ENCODE peak calls at places on chromosomes 2 and 18, in seven cellular contexts. J, T, P, I, U, A and D are unnamed samples.

GRCh38 chr2:118169359-118170005 is 81.2 kb downstream of the INSIG2 start:
- DNase-seq in J (no peak), T (peak; percentile 33), P (no peak), I (no peak), U (no peak), A (peak; percentile 51), D (no peak)

GRCh38 chr18:3054785-3055184 is 41.8 kb upstream of the LPIN2 start:
- DNase-seq in J (no peak), T (no peak), P (no peak), I (no peak), U (no peak), A (peak; percentile 66), D (no peak)

GRCh38 chr2:45836740-45837139 is 185.3 kb downstream of the PRKCE start:
- DNase-seq in J (no peak), T (no peak), P (no peak), I (no peak), U (no peak), A (no peak), D (no peak)

GRCh38 chr2:164257794-164258193 is 363.5 kb downstream of the GRB14 start:
- DNase-seq in J (no peak), T (no peak), P (no peak), I (no peak), U (no peak), A (no peak), D (no peak)

GRCh38 chr2:211534655-211535054 is 978.3 kb downstream of the CPS1 start:
- DNase-seq in J (no peak), T (peak; percentile 5), P (no peak), I (no peak), U (no peak), A (no peak), D (no peak)

GRCh38 chr2:157032019-157032418 is 225.5 kb upstream of the GALNT5 start:
- DNase-seq in J (no peak), T (no peak), P (peak; percentile 94), I (peak; percentile 85), U (no peak), A (peak; percentile 87), D (no peak)

GRCh38 chr2:20231632-20232031 is 6.7 kb upstream of the SDC1 start:
- DNase-seq in J (peak; percentile 68), T (peak; percentile 89), P (peak; percentile 76), I (no peak), U (no peak), A (peak; percentile 96), D (peak; percentile 84)

GRCh38 chr2:36562973-36563532 is 34.9 kb downstream of the FEZ2 start:
- DNase-seq in J (no peak), T (peak; percentile 82), P (peak; percentile 50), I (peak; percentile 63), U (no peak), A (peak; percentile 92), D (no peak)

GRCh38 chr2:24839729-24840128 is 46.5 kb downstream of the CENPO start:
- DNase-seq in J (no peak), T (no peak), P (no peak), I (no peak), U (no peak), A (no peak), D (no peak)

GRCh38 chr2:127619901-127620705 is 25.9 kb upstream of the GPR17 start:
- DNase-seq in J (no peak), T (no peak), P (no peak), I (no peak), U (no peak), A (no peak), D (peak; percentile 21)

GRCh38 chr2:34736482-34736881 is 1137.4 kb upstream of the FAM98A start:
- DNase-seq in J (no peak), T (no peak), P (no peak), I (no peak), U (no peak), A (no peak), D (no peak)

GRCh38 chr2:72833084-72833714 is 7.4 kb upstream of the EXOC6B start:
- DNase-seq in J (no peak), T (no peak), P (no peak), I (no peak), U (no peak), A (peak; percentile 36), D (no peak)

GRCh38 chr2:235951980-235952379 is 216.2 kb downstream of the GBX2 start:
- DNase-seq in J (no peak), T (peak; percentile 44), P (no peak), I (no peak), U (no peak), A (no peak), D (no peak)

GRCh38 chr2:152491139-152491472 is 156.1 kb downstream of the FMNL2 start:
- DNase-seq in J (no peak), T (no peak), P (no peak), I (no peak), U (no peak), A (no peak), D (no peak)

GRCh38 chr2:43218550-43219382 is 7.6 kb downstream of the ZFP36L2 start:
- DNase-seq in J (no peak), T (peak; percentile 75), P (peak; percentile 10), I (peak; percentile 40), U (no peak), A (peak; percentile 33), D (peak; percentile 63)

GRCh38 chr2:53242090-53242489 is 525.5 kb upstream of the CHAC2 start:
- DNase-seq in J (no peak), T (no peak), P (no peak), I (no peak), U (no peak), A (no peak), D (no peak)

DNA sequence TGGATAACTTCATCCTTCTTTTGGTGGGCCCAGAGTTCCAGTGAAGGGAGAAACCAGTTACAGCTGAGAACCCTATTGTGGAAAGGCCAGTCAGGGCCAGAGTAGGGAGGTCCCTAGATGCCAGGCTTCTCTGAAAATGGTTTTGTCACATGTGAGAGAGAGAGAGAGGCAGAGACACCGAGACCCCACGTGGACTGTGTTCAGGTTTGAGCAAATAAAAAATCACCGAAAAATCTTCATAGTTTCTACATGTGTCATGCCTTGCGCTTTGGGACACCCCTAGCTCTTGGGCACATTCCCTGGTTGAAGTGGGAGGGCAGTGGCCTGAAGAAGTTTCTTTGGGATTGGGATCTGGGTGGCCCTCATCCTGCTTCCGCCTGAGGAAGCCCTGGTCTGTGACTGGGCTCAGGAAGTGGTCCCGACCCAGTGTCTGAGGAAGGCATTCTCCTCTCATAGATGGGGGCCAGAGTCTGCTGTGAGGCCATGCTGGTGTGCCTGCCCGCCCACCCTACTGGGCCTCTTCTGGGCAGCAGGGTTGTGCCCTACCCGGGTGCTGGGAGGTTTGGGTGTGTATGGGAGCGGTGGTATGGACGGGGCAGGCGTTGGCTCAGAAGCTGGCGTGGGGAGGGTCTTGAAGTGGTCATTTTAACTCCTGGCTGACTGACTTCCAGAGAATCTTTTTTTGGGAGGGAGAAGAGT is 16.1 kb downstream of the NCK2 start:
- DNase-seq in J (no peak), T (no peak), P (no peak), I (no peak), U (no peak), A (no peak), D (no peak)
- H2BK120ac ChIP-seq in J (no peak overlapping the region), T (no peak overlapping the region), P (no peak overlapping the region), I (no peak overlapping the region), U (no peak overlapping the region), A (no peak overlapping the region), D (no peak overlapping the region)

GRCh38 chr2:1484131-1484884 is 71.0 kb downstream of the TPO start:
- DNase-seq in J (no peak), T (no peak), P (no peak), I (no peak), U (no peak), A (no peak), D (no peak)

GRCh38 chr2:1483551-1483950 is 70.3 kb downstream of the TPO start:
- DNase-seq in J (no peak), T (no peak), P (no peak), I (no peak), U (no peak), A (no peak), D (no peak)

GRCh38 chr2:1482253-1482675 is 69.0 kb downstream of the TPO start:
- DNase-seq in J (no peak), T (no peak), P (no peak), I (no peak), U (no peak), A (no peak), D (no peak)

GRCh38 chr2:1481406-1482252 is 68.4 kb downstream of the TPO start:
- DNase-seq in J (no peak), T (no peak), P (no peak), I (no peak), U (no peak), A (no peak), D (no peak)

GRCh38 chr2:1482981-1483380 is 69.7 kb downstream of the TPO start:
- DNase-seq in J (no peak), T (no peak), P (no peak), I (no peak), U (no peak), A (no peak), D (no peak)
- H2BK120ac ChIP-seq in J (no peak overlapping the region), T (no peak overlapping the region), P (no peak overlapping the region), I (no peak overlapping the region), U (no peak overlapping the region), A (no peak overlapping the region), D (no peak overlapping the region)

DNA sequence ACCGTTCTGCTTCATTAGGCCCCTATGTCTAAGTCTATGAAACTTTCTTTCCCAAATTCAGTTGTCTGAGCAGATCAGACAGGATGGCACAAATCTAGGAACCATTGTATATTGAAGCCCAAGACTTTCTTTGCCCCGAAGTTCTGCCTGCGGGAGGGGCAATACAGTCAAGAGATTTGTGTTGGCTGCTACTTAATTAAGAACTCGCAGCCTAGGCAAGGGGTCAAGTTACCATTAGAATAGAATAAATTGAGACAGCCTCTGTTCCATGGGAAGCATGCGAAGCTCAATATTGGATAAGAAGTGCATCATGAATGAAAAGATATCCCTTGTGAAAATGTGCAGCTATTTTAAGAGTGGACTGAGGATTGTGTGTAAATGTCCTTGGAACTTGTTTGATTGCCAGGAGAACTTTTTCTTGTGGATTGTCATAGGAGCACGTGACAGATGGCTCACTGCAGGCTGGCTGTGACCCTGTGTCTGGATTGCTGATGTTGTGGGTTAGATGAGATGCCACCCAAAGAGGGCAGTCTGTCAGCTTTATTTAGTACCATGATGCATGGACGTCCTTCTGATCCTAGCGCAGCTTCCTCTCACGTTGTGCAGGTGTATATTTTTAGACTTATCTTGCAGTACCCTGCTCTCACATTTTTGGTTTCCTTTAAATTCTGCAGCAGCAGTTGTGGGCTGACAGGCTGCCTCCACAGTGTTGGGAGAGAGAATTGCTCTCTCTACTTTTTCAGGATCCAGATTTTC is 30.9 kb downstream of the HAUS1 start:
- DNase-seq in J (no peak), T (peak; percentile 22), P (no peak), I (no peak), U (no peak), A (no peak), D (no peak)
- H2BK120ac ChIP-seq in J (no peak overlapping the region), T (no peak overlapping the region), P (no peak overlapping the region), I (peak overlapping the region; percentile 49), U (no peak overlapping the region), A (no peak overlapping the region), D (no peak overlapping the region)

DNA sequence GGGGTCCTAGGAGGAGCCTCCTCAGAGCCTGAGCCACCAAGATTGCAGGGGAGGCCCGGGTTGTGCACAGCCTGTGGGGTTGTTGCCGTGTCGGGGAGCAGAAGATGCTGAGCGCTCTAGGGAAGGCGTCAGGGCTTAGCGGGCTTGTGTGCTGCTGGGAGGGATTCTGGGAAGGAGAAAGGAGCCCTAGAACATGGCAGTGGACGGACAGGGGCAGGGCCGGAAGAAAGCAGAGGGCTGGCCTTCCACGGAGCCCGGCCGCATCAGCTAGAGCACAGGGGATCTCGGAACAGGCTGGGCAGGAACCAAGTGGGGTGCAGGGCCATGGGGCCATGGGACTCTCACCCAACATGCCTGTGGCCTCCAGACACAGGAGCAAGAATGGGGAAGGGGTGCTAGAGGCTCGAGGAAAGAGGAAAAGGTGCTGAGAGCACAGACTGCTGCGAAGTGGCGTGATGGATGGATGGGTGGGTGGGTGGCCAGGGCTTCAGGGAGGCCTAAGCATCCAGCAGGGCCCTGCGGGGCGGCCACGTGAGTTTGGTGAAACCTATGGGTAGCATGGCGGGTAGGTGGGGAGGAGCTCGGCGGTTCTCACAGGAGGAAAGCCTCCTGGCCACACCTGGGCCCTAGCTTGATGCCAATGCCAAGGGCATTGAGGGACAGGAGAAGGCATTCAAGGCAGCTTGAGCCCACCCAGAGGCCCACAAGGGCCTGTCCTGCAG is 35.8 kb downstream of the MTERF4 start:
- DNase-seq in J (no peak), T (no peak), P (no peak), I (no peak), U (no peak), A (no peak), D (no peak)
- H2BK120ac ChIP-seq in J (no peak overlapping the region), T (no peak overlapping the region), P (no peak overlapping the region), I (no peak overlapping the region), U (no peak overlapping the region), A (no peak overlapping the region), D (no peak overlapping the region)